ENCODE peak calls at places on chromosomes 7 and 10, in nine cellular contexts. N is stimulated activated CD4-positive, alpha-beta T cell treated with anti-CD3 and anti-CD28 coated beads, Interleukin-4, amount 100 ng/mL, for 4 hours; V is HuH-7.5; X is dermis microvascular lymphatic vessel endothelial cell; Z is astrocyte of the cerebellum; S is naive thymus-derived CD4-positive, alpha-beta T cell; I is head of caudate nucleus; D is activated T-cell treated with anti-CD3 and anti-CD28 coated beads for 48 hours; U is activated CD4-positive, CD25-positive, alpha-beta regulatory T cell treated with anti-CD3 and anti-CD28 coated beads, Interleukin-2, amount 50 U/mL, for 72 hours. C is an unnamed sample.

GRCh38 chr10:12928571-12928970 is 72.9 kb downstream of the CCDC3 start:
- DNase-seq in N (no peak), V (no peak), X (no peak), Z (no peak), S (no peak), I (no peak), D (no peak), U (no peak), C (no peak)

GRCh38 chr7:105337529-105337928 is 51.2 kb downstream of the SRPK2 start:
- DNase-seq in N (no peak), V (no peak), X (no peak), Z (no peak), S (no peak), I (no peak), D (no peak), U (no peak), C (no peak)

GRCh38 chr10:118300266-118300665 is 41.9 kb downstream of the FAM204A start:
- DNase-seq in N (no peak), V (no peak), X (no peak), Z (no peak), S (no peak), I (no peak), D (no peak), U (no peak), C (no peak)

GRCh38 chr10:21604651-21605050 is 70.6 kb downstream of the MLLT10 start:
- DNase-seq in N (no peak), V (no peak), X (no peak), Z (no peak), S (peak), I (no peak), D (no peak), U (no peak), C (no peak)

GRCh38 chr7:8515786-8516185 is 82.4 kb downstream of the NXPH1 start:
- DNase-seq in N (no peak), V (no peak), X (no peak), Z (no peak), S (no peak), I (no peak), D (no peak), U (no peak), C (no peak)

GRCh38 chr10:120517196-120517595 is 60.2 kb downstream of the PLPP4 start:
- DNase-seq in N (no peak), V (no peak), X (no peak), Z (no peak), S (no peak), I (no peak), D (no peak), U (no peak), C (no peak)

GRCh38 chr10:3400368-3400767 is 227.8 kb upstream of the PITRM1 start:
- DNase-seq in N (no peak), V (no peak), X (peak), Z (no peak), S (no peak), I (no peak), D (no peak), U (no peak), C (no peak)

GRCh38 chr10:13624630-13625029 is 37.9 kb downstream of the PRPF18 start:
- DNase-seq in N (no peak), V (no peak), X (no peak), Z (no peak), S (no peak), I (no peak), D (no peak), U (no peak), C (no peak)

GRCh38 chr7:86252406-86252805 is 391.3 kb upstream of the GRM3 start:
- DNase-seq in N (no peak), V (no peak), X (no peak), Z (no peak), S (no peak), I (no peak), D (no peak), U (no peak), C (no peak)

GRCh38 chr7:140009735-140010134 is 53.0 kb downstream of the PARP12 start:
- DNase-seq in N (no peak), V (no peak), X (no peak), Z (no peak), S (no peak), I (no peak), D (no peak), U (no peak), C (no peak)

GRCh38 chr10:133266056-133266795 is 10.4 kb downstream of the ADAM8 start:
- DNase-seq in N (no peak), V (no peak), X (no peak), Z (no peak), S (no peak), I (no peak), D (no peak), U (no peak), C (no peak)

GRCh38 chr10:95656291-95657164 is at the start of gene ALDH18A1:
- DNase-seq in N (peak), V (peak), X (peak), Z (peak), S (peak), I (peak), D (peak), U (peak), C (peak)

GRCh38 chr7:27997188-27997707 is 183.3 kb downstream of the JAZF1 start:
- DNase-seq in N (no peak), V (no peak), X (no peak), Z (no peak), S (no peak), I (no peak), D (no peak), U (no peak), C (no peak)

GRCh38 chr10:49165940-49166803 is 22.0 kb downstream of the TMEM273 start:
- DNase-seq in N (no peak), V (no peak), X (peak), Z (no peak), S (no peak), I (no peak), D (no peak), U (no peak), C (no peak)

GRCh38 chr7:29457565-29457971 is 106.1 kb upstream of the PRR15 start:
- DNase-seq in N (no peak), V (no peak), X (no peak), Z (no peak), S (no peak), I (peak), D (no peak), U (no peak), C (no peak)

GRCh38 chr10:102593074-102593803 is 51.0 kb upstream of the TRIM8 start:
- DNase-seq in N (no peak), V (no peak), X (no peak), Z (no peak), S (no peak), I (no peak), D (no peak), U (no peak), C (no peak)

GRCh38 chr10:6729967-6730366 is 149.9 kb upstream of the PRKCQ start:
- DNase-seq in N (no peak), V (no peak), X (no peak), Z (no peak), S (no peak), I (no peak), D (no peak), U (no peak), C (no peak)

GRCh38 chr10:28300027-28300426 is 2.8 kb downstream of the MPP7 start:
- DNase-seq in N (no peak), V (no peak), X (no peak), Z (no peak), S (peak), I (no peak), D (no peak), U (no peak), C (no peak)

GRCh38 chr7:157339777-157340677 is 3.2 kb downstream of the DNAJB6 start:
- DNase-seq in N (peak), V (peak), X (peak), Z (peak), S (peak), I (peak), D (peak), U (peak), C (peak)

GRCh38 chr7:1558181-1558811 is 2.3 kb upstream of the TMEM184A start:
- DNase-seq in N (no peak), V (peak), X (no peak), Z (no peak), S (no peak), I (no peak), D (no peak), U (no peak), C (peak)

GRCh38 chr7:145795132-145795531 is 321.5 kb upstream of the CNTNAP2 start:
- DNase-seq in N (no peak), V (no peak), X (no peak), Z (no peak), S (no peak), I (no peak), D (no peak), U (no peak), C (no peak)

GRCh38 chr10:90326498-90327267 is 531.2 kb downstream of the HTR7 start:
- DNase-seq in N (no peak), V (no peak), X (no peak), Z (peak), S (no peak), I (no peak), D (no peak), U (no peak), C (no peak)

GRCh38 chr10:102306710-102307109 is 61.4 kb downstream of the GBF1 start:
- DNase-seq in N (no peak), V (no peak), X (no peak), Z (no peak), S (no peak), I (no peak), D (no peak), U (no peak), C (no peak)

GRCh38 chr10:985361-985760 is 2.9 kb upstream of the GTPBP4 start:
- DNase-seq in N (no peak), V (no peak), X (no peak), Z (no peak), S (no peak), I (no peak), D (no peak), U (no peak), C (no peak)

GRCh38 chr7:79615871-79616640 is 162.6 kb upstream of the MAGI2 start:
- DNase-seq in N (no peak), V (no peak), X (no peak), Z (no peak), S (no peak), I (no peak), D (no peak), U (no peak), C (no peak)

GRCh38 chr10:3010327-3010726 is 57.0 kb upstream of the PFKP start:
- DNase-seq in N (no peak), V (no peak), X (no peak), Z (no peak), S (no peak), I (no peak), D (no peak), U (no peak), C (no peak)

GRCh38 chr7:75650671-75651070 is 88.1 kb downstream of the HIP1 start:
- DNase-seq in N (no peak), V (no peak), X (peak), Z (no peak), S (no peak), I (no peak), D (no peak), U (no peak), C (no peak)

GRCh38 chr10:104559935-104560334 is 81.2 kb upstream of the SORCS3 start:
- DNase-seq in N (no peak), V (no peak), X (no peak), Z (no peak), S (no peak), I (peak), D (no peak), U (no peak), C (no peak)

GRCh38 chr10:21364196-21365114 is 161.0 kb downstream of the SKIDA1 start:
- DNase-seq in N (no peak), V (peak), X (peak), Z (peak), S (no peak), I (no peak), D (no peak), U (no peak), C (no peak)

GRCh38 chr10:36367362-36367761 is 725.3 kb upstream of the FZD8 start:
- DNase-seq in N (no peak), V (no peak), X (no peak), Z (no peak), S (no peak), I (no peak), D (no peak), U (no peak), C (no peak)

GRCh38 chr10:132756591-132756990 is 29.4 kb downstream of the NKX6-2 start:
- DNase-seq in N (no peak), V (no peak), X (no peak), Z (no peak), S (no peak), I (no peak), D (no peak), U (no peak), C (no peak)

GRCh38 chr10:78806805-78807221 is 262.0 kb upstream of the ZMIZ1 start:
- DNase-seq in N (no peak), V (no peak), X (no peak), Z (no peak), S (no peak), I (no peak), D (no peak), U (no peak), C (no peak)

GRCh38 chr7:80602007-80602406 is 36.4 kb upstream of the CD36 start:
- DNase-seq in N (no peak), V (no peak), X (no peak), Z (no peak), S (no peak), I (no peak), D (no peak), U (no peak), C (no peak)

GRCh38 chr7:130901209-130901783 is 167.3 kb upstream of the KLF14 start:
- DNase-seq in N (no peak), V (no peak), X (no peak), Z (peak), S (no peak), I (peak), D (no peak), U (no peak), C (no peak)